ENCODE peak calls at places on chromosomes 1 and 21, in eight cellular contexts. N is cardiac muscle cell; O is immature natural killer cell; M is stimulated activated CD8-positive, alpha-beta memory T cell treated with anti-CD3 and anti-CD28 coated beads, Interleukin-2, amount 100 ng/mL, for 48 hours; Y is fibroblast of villous mesenchyme; F is OCI-M1; X is HTR-8/SVneo; P is NCI-H1048. I is an unnamed sample.
A peak's percentile ranks its signal among the peaks of the same experiment; 100 is the strongest.

GRCh38 chr21:44443891-44444285 is 11.4 kb upstream of the LRRC3 start:
- DNase-seq in O (no peak), N (no peak), M (no peak), F (no peak), Y (no peak), P (no peak), X (no peak), I (no peak)

GRCh38 chr1:214923516-214923915 is 159.0 kb upstream of the KCNK2 start:
- DNase-seq in P (no peak), M (no peak), N (no peak), Y (no peak), O (no peak), X (no peak), F (no peak), I (no peak)

GRCh38 chr1:60903591-60903990 is 178.8 kb upstream of the NFIA start:
- DNase-seq in O (no peak), F (no peak), M (no peak), N (no peak), X (no peak), Y (no peak), P (no peak), I (no peak)

GRCh38 chr1:184260382-184260781 is 126.4 kb upstream of the C1orf21 start:
- DNase-seq in X (peak; percentile 29), F (no peak), Y (peak; percentile 48), P (no peak), N (no peak), M (no peak), O (no peak), I (no peak)

GRCh38 chr1:221740260-221740830 is 1.5 kb downstream of the DUSP10 start:
- DNase-seq in F (no peak), P (no peak), X (no peak), Y (no peak), M (no peak), O (no peak), N (no peak), I (no peak)

GRCh38 chr21:45541221-45542039 is 810 bp downstream of the SLC19A1 start:
- DNase-seq in N (peak; percentile 39), Y (peak; percentile 36), X (peak; percentile 86), P (peak; percentile 46), M (peak; percentile 76), O (peak; percentile 66), F (peak; percentile 69), I (peak; percentile 65)

GRCh38 chr1:108327534-108328462 is 83.9 kb upstream of the NBPF4 start:
- DNase-seq in X (no peak), O (no peak), F (peak; percentile 4), P (no peak), N (no peak), Y (no peak), M (no peak), I (peak; percentile 3)

GRCh38 chr1:2968471-2968881 is 52.8 kb upstream of the ACTRT2 start:
- DNase-seq in O (no peak), F (no peak), N (no peak), M (no peak), P (no peak), Y (no peak), X (no peak), I (no peak)

GRCh38 chr1:12436345-12436658 is 181.7 kb downstream of the DHRS3 start:
- DNase-seq in X (no peak), O (no peak), M (no peak), Y (no peak), N (no peak), F (no peak), P (no peak), I (no peak)

GRCh38 chr1:109338091-109338490 is 31.3 kb upstream of the MYBPHL start:
- DNase-seq in Y (no peak), X (no peak), M (no peak), N (no peak), P (no peak), F (no peak), O (no peak), I (no peak)

I was measured in erythroblast.